ENCODE peak calls at places on chromosomes 16 and 17, in seven cellular contexts. One of them, this sample, is unnamed.

GRCh38 chr16:11152677-11153321 is 103.2 kb downstream of the SOCS1 start:
- DNase-seq in stimulated activated CD4-positive, alpha-beta T cell treated with anti-CD3 and anti-CD28 coated beads, Interleukin-2, amount 100 ng/mL, for 48 hours: no peak
- DNase-seq in psoas muscle: no peak
- DNase-seq in mucosa of descending colon: no peak
- DNase-seq in NCI-H460: no peak
- DNase-seq in cerebellum: peak
- DNase-seq in effector memory CD4-positive, alpha-beta T cell: no peak
- DNase-seq in this sample: no peak

GRCh38 chr16:54931041-54931756 is 534 bp downstream of the IRX5 start:
- DNase-seq in stimulated activated CD4-positive, alpha-beta T cell treated with anti-CD3 and anti-CD28 coated beads, Interleukin-2, amount 100 ng/mL, for 48 hours: no peak
- DNase-seq in psoas muscle: peak
- DNase-seq in mucosa of descending colon: peak
- DNase-seq in NCI-H460: no peak
- DNase-seq in cerebellum: no peak
- DNase-seq in effector memory CD4-positive, alpha-beta T cell: no peak
- DNase-seq in this sample: peak

GRCh38 chr17:49717371-49717841 is 9.6 kb upstream of the SLC35B1 start:
- DNase-seq in stimulated activated CD4-positive, alpha-beta T cell treated with anti-CD3 and anti-CD28 coated beads, Interleukin-2, amount 100 ng/mL, for 48 hours: no peak
- DNase-seq in psoas muscle: peak
- DNase-seq in mucosa of descending colon: no peak
- DNase-seq in NCI-H460: no peak
- DNase-seq in cerebellum: peak
- DNase-seq in effector memory CD4-positive, alpha-beta T cell: no peak
- DNase-seq in this sample: no peak

GRCh38 chr16:7333326-7333725 is 681 bp downstream of the RBFOX1 start:
- DNase-seq in stimulated activated CD4-positive, alpha-beta T cell treated with anti-CD3 and anti-CD28 coated beads, Interleukin-2, amount 100 ng/mL, for 48 hours: no peak
- DNase-seq in psoas muscle: no peak
- DNase-seq in mucosa of descending colon: no peak
- DNase-seq in NCI-H460: no peak
- DNase-seq in cerebellum: no peak
- DNase-seq in effector memory CD4-positive, alpha-beta T cell: no peak
- DNase-seq in this sample: no peak

GRCh38 chr17:77716289-77716929 is 242.1 kb upstream of the TNRC6C start:
- DNase-seq in stimulated activated CD4-positive, alpha-beta T cell treated with anti-CD3 and anti-CD28 coated beads, Interleukin-2, amount 100 ng/mL, for 48 hours: no peak
- DNase-seq in psoas muscle: no peak
- DNase-seq in mucosa of descending colon: no peak
- DNase-seq in NCI-H460: no peak
- DNase-seq in cerebellum: no peak
- DNase-seq in effector memory CD4-positive, alpha-beta T cell: no peak
- DNase-seq in this sample: no peak

GRCh38 chr17:58250344-58251011 is 12.1 kb downstream of the LPO start:
- DNase-seq in stimulated activated CD4-positive, alpha-beta T cell treated with anti-CD3 and anti-CD28 coated beads, Interleukin-2, amount 100 ng/mL, for 48 hours: no peak
- DNase-seq in psoas muscle: no peak
- DNase-seq in mucosa of descending colon: no peak
- DNase-seq in NCI-H460: no peak
- DNase-seq in cerebellum: no peak
- DNase-seq in effector memory CD4-positive, alpha-beta T cell: no peak
- DNase-seq in this sample: no peak

GRCh38 chr17:48804936-48805411 is 12.1 kb downstream of the TTLL6 start:
- DNase-seq in stimulated activated CD4-positive, alpha-beta T cell treated with anti-CD3 and anti-CD28 coated beads, Interleukin-2, amount 100 ng/mL, for 48 hours: peak
- DNase-seq in psoas muscle: peak
- DNase-seq in mucosa of descending colon: peak
- DNase-seq in NCI-H460: peak
- DNase-seq in cerebellum: peak
- DNase-seq in effector memory CD4-positive, alpha-beta T cell: peak
- DNase-seq in this sample: peak

GRCh38 chr17:78665385-78665951 is 88.3 kb upstream of the DNAH17 start:
- DNase-seq in stimulated activated CD4-positive, alpha-beta T cell treated with anti-CD3 and anti-CD28 coated beads, Interleukin-2, amount 100 ng/mL, for 48 hours: no peak
- DNase-seq in psoas muscle: no peak
- DNase-seq in mucosa of descending colon: no peak
- DNase-seq in NCI-H460: no peak
- DNase-seq in cerebellum: no peak
- DNase-seq in effector memory CD4-positive, alpha-beta T cell: no peak
- DNase-seq in this sample: no peak

GRCh38 chr17:83070800-83071341 is 8.5 kb upstream of the METRNL start:
- DNase-seq in stimulated activated CD4-positive, alpha-beta T cell treated with anti-CD3 and anti-CD28 coated beads, Interleukin-2, amount 100 ng/mL, for 48 hours: no peak
- DNase-seq in psoas muscle: no peak
- DNase-seq in mucosa of descending colon: no peak
- DNase-seq in NCI-H460: no peak
- DNase-seq in cerebellum: no peak
- DNase-seq in effector memory CD4-positive, alpha-beta T cell: no peak
- DNase-seq in this sample: no peak

GRCh38 chr17:62017496-62017895 is 47.6 kb downstream of the MED13 start:
- DNase-seq in stimulated activated CD4-positive, alpha-beta T cell treated with anti-CD3 and anti-CD28 coated beads, Interleukin-2, amount 100 ng/mL, for 48 hours: no peak
- DNase-seq in psoas muscle: no peak
- DNase-seq in mucosa of descending colon: no peak
- DNase-seq in NCI-H460: no peak
- DNase-seq in cerebellum: no peak
- DNase-seq in effector memory CD4-positive, alpha-beta T cell: no peak
- DNase-seq in this sample: no peak

This sample was measured in 8988T.